ENCODE peak calls at places on chromosomes 11 and 22, in four cellular contexts. R is A549, Z is H9, M is fibroblast of lung. N is an unnamed sample. For H3K4me1, the result is how much of the 10 kb centered on the place peaks cover.

GRCh38 chr22:28018461-28018927 is 99.4 kb upstream of the PITPNB start:
- DNase-seq in R (no peak), Z (no peak), M (no peak), N (no peak)

GRCh38 chr11:45933846-45934579 is 11.6 kb downstream of the LARGE2 start:
- DNase-seq in R (no peak), Z (no peak), M (no peak), N (no peak)

GRCh38 chr22:44889233-44889878 is 120.4 kb downstream of the PHF21B start:
- DNase-seq in R (no peak), Z (no peak), M (no peak), N (no peak)

GRCh38 chr11:76391811-76392475 is 10.8 kb downstream of the GVQW3 start:
- DNase-seq in R (no peak), Z (no peak), M (no peak), N (no peak)

GRCh38 chr22:50548046-50548912 is 2.6 kb downstream of the KLHDC7B start:
- DNase-seq in R (no peak), Z (no peak), M (no peak), N (no peak)

GRCh38 chr22:39179401-39179827 is 26.9 kb upstream of the CBX7 start:
- DNase-seq in R (no peak), Z (peak), M (no peak), N (no peak)

GRCh38 chr11:117071344-117071787 is 26.9 kb downstream of the SIK3 start:
- DNase-seq in R (no peak), Z (no peak), M (peak), N (no peak)

GRCh38 chr22:42621505-42622002 is 6.9 kb upstream of the POLDIP3 start:
- DNase-seq in R (peak), Z (peak), M (peak), N (peak)

GRCh38 chr22:23675502-23676415 is 15.1 kb upstream of the RGL4 start:
- DNase-seq in R (no peak), Z (no peak), M (no peak), N (no peak)

GRCh38 chr11:130581631-130582030 is 133.2 kb downstream of the ADAMTS15 start:
- DNase-seq in R (no peak), Z (no peak), M (peak), N (no peak)

GRCh38 chr22:44336962-44337657 is 24.4 kb upstream of the SHISAL1 start:
- DNase-seq in R (no peak), Z (no peak), M (no peak), N (no peak)

GRCh38 chr11:128532571-128533091 is 54.7 kb downstream of the ETS1 start:
- DNase-seq in R (no peak), Z (peak), M (no peak), N (no peak)

GRCh38 chr11:88175004-88175706 is at the start of gene RAB38:
- DNase-seq in R (no peak), Z (peak), M (peak), N (peak)

GRCh38 chr11:67062526-67063373 is 6.1 kb downstream of the RHOD start:
- DNase-seq in R (no peak), Z (no peak), M (no peak), N (peak)

GRCh38 chr11:66718320-66718971 is 10.6 kb downstream of the SPTBN2 start:
- DNase-seq in R (no peak), Z (peak), M (no peak), N (peak)

GRCh38 chr11:106786251-106786650 is 232.0 kb downstream of the GUCY1A2 start:
- DNase-seq in R (no peak), Z (no peak), M (peak), N (no peak)

DNA sequence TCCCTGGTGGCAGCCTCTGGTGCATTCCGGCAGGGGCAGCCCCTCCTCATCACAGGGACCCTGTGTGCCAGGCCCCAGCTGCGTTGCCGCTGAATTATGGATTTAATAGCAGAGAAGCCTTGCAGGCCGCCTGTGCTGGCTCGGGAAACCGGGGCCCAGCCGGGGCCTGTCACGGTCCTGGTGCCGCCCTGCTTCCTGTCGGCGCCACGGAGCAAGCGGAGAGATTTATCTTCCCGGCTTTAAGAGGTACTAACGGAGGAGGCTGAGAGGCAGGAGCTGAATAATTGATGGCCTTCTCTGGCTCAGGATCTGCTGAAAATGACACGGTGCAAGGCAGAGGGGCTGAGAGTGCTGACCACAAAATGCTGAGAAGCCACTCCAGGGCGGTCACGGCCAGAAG is 54.0 kb upstream of the CCDC188 start:
- DNase-seq in R (no peak), Z (no peak), M (no peak), N (no peak)
- H3K4me1 ChIP-seq in R (under half), Z (under half), M (under half), N (under half)

GRCh38 chr11:68295940-68296339 is 16.5 kb upstream of the LRP5 start:
- DNase-seq in R (no peak), Z (no peak), M (no peak), N (no peak)
- H3K4me1 ChIP-seq in R (under half), Z (under half), M (under half), N (under half)

DNA sequence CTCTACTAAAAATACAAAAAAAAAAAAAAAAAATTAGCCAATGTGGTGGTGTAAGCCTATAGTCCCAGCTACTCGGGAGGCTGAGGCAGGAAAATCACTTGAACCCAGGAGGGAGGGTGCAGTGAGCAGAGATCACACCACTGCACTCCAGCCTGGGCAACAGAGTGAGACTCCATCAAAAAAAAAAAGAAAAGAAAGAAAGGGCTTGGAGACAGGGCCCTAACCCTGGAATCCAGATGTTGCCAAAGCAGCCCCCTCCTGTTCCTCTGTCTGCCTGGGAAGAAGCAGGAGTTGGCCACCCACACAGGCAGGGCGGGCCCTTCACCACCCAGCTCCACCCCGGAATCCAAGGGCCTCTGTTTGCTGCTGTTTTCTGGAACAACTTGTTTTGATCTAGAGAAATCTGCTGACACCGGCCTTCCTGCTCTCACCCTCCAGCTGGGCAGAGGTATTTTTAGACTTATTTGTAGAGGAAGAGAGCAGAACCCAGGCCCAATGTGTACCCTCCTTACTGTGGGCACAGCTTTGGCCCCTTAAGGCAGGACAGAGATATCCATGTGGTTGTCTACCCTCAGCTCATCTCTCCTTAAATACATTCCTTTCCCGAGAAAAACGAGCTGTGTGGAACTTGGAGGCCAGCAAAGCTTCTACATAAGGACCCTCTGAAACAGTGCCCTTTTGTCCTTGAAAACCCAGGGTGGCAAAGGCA is 2.7 kb upstream of the NEAT1 start:
- DNase-seq in R (no peak), Z (peak), M (peak), N (peak)
- H3K4me1 ChIP-seq in R (half or more), Z (under half), M (under half), N (under half)

DNA sequence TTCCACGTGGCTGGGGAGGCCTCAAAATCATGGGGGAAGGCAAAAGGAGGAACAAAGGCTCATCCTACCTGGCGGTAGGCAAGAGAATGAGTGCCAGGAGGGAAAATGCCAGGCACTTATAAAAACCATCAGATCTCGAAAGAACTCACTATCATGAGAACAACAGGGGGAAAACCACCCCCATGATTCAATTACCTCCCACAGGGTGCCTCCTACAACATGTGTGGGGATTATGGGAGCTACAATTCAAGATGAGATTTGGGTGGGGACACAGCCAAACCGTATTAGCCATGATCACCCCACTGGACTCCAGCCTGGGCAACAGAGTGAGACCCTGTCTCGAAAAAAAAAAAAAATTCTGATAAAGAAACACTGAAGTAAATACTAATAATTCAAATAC is 87.1 kb downstream of the FCHSD2 start:
- DNase-seq in R (no peak), Z (no peak), M (no peak), N (no peak)
- H3K4me1 ChIP-seq in R (under half), Z (under half), M (under half), N (under half)

DNA sequence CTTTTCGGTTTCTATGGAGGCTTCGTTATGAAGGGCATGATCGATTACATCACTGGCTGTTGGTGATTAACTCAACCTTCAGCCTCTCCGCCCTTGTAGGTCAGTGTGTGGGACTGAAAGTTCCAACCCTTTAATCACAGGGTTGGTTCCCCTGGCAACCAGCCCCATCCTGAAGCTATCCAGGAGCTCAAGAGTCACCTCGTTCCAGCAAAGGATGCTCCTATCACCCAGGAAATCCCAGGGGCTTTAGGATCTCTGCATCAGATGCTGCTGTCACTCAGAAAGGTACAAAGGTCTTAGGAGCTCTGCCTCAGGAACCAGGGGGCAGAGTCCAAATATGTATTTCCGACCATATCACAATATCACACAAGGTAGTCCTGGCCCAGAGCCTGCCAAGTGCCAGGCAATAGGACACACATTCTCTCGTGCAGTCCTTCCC is 123.5 kb upstream of the PARVA start:
- DNase-seq in R (no peak), Z (no peak), M (no peak), N (no peak)
- H3K4me1 ChIP-seq in R (under half), Z (under half), M (under half), N (under half)

GRCh38 chr11:69135420-69136363 is 20.0 kb upstream of the SMIM38 start:
- DNase-seq in R (no peak), Z (no peak), M (peak), N (no peak)
- H3K4me1 ChIP-seq in R (under half), Z (under half), M (under half), N (under half)

GRCh38 chr22:30314918-30315317 is 11.8 kb downstream of the TBC1D10A start:
- DNase-seq in R (no peak), Z (no peak), M (peak), N (no peak)

GRCh38 chr22:30312053-30312452 is 14.7 kb downstream of the TBC1D10A start:
- DNase-seq in R (no peak), Z (no peak), M (peak), N (peak)

GRCh38 chr22:30310881-30311771 is 15.6 kb downstream of the TBC1D10A start:
- DNase-seq in R (no peak), Z (no peak), M (peak), N (no peak)

GRCh38 chr22:30315962-30316576 is 10.7 kb downstream of the TBC1D10A start:
- DNase-seq in R (no peak), Z (no peak), M (no peak), N (no peak)

GRCh38 chr22:30313527-30314385 is 13.0 kb downstream of the TBC1D10A start:
- DNase-seq in R (no peak), Z (no peak), M (no peak), N (no peak)
- H3K4me1 ChIP-seq in R (under half), Z (under half), M (under half), N (under half)

GRCh38 chr11:63887600-63887999 is 29.4 kb downstream of the RCOR2 start:
- DNase-seq in R (no peak), Z (no peak), M (no peak), N (no peak)
- H3K4me1 ChIP-seq in R (under half), Z (under half), M (under half), N (under half)